ENCODE peak calls at places on chromosomes 2 and 18, in four cellular contexts. U is H9, Z is mesendoderm, M is mesenchymal stem cell. P is an unnamed sample.

GRCh38 chr2:26691881-26692813 is at the start of gene KCNK3:
- DNase-seq in U (peak; percentile 88), M (peak; percentile 55), Z (peak; percentile 84), P (peak; percentile 25)

GRCh38 chr2:119929537-119929936 is 83.3 kb upstream of the EPB41L5 start:
- DNase-seq in Z (no peak), M (no peak), U (no peak), P (no peak)

GRCh38 chr2:60717691-60718090 is 38.4 kb upstream of the PAPOLG start:
- DNase-seq in Z (no peak), U (no peak), M (no peak), P (no peak)

GRCh38 chr2:178863856-178864620 is 56.8 kb upstream of the TTN start:
- DNase-seq in Z (no peak), M (peak; percentile 43), U (peak; percentile 32), P (no peak)

GRCh38 chr2:37322368-37322767 is 2.3 kb downstream of the PRKD3 start:
- DNase-seq in Z (no peak), M (no peak), U (no peak), P (peak; percentile 43)

GRCh38 chr2:101418704-101419663 is 31.7 kb upstream of the CREG2 start:
- DNase-seq in M (peak; percentile 68), U (no peak), Z (peak; percentile 62), P (peak; percentile 74)

GRCh38 chr2:97699765-97700444 is 13.5 kb upstream of the ZAP70 start:
- DNase-seq in M (peak; percentile 68), U (peak; percentile 76), Z (peak; percentile 89), P (peak; percentile 54)

GRCh38 chr2:179106342-179107178 is 56.6 kb upstream of the CCDC141 start:
- DNase-seq in Z (peak; percentile 8), U (no peak), M (peak; percentile 91), P (peak; percentile 94)

GRCh38 chr2:61492476-61492875 is 21.6 kb upstream of the USP34 start:
- DNase-seq in U (no peak), Z (no peak), M (no peak), P (no peak)

GRCh38 chr18:73717570-73717969 is 430.1 kb downstream of the FBXO15 start:
- DNase-seq in M (peak; percentile 24), Z (peak; percentile 6), U (no peak), P (peak; percentile 32)

GRCh38 chr2:219736196-219736595 is 108.8 kb downstream of the SLC4A3 start:
- DNase-seq in U (no peak), M (peak; percentile 76), Z (peak; percentile 82), P (peak; percentile 81)

GRCh38 chr2:16717477-16717876 is 51.8 kb upstream of the CYRIA start:
- DNase-seq in M (no peak), Z (peak; percentile 76), U (no peak), P (no peak)

GRCh38 chr2:143801561-143801960 is 672.3 kb downstream of the ARHGAP15 start:
- DNase-seq in Z (no peak), M (peak; percentile 18), U (no peak), P (no peak)

GRCh38 chr2:20125616-20126015 is 74.2 kb upstream of the LAPTM4A start:
- DNase-seq in U (no peak), M (no peak), Z (no peak), P (no peak)

GRCh38 chr2:56148825-56149224 is 35.0 kb upstream of the CCDC85A start:
- DNase-seq in M (no peak), U (no peak), Z (no peak), P (no peak)

GRCh38 chr2:160419776-160420521 is 73.7 kb downstream of the RBMS1 start:
- DNase-seq in U (no peak), M (peak; percentile 85), Z (no peak), P (peak; percentile 77)

DNA sequence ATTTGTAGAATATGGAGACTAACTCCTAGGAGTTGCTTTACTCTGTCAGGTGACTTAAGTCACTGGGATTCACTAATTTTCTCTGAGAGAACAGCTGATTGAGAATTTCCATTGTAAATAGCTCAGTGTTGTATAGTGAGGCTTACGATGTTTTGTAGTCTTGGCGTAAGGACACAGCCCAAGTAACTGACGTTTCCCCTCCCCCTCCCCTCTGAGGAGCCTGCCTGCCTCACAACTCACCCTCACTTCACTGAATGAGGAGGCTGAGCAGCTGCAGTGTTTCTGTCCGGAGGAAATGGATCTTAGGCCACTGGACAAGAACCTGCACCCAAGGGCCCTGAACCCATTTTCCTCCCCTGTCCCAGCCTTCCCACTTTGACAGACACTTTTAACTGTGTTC is 264.6 kb downstream of the PHLPP1 start:
- DNase-seq in Z (no peak), M (peak; percentile 23), U (no peak), P (no peak)
- H3K18ac ChIP-seq in Z (no peak overlapping the region), M (no peak overlapping the region), U (no peak overlapping the region), P (no peak overlapping the region)

GRCh38 chr2:85355073-85355410 is 473 bp downstream of the ELMOD3 start:
- DNase-seq in Z (peak; percentile 23), M (no peak), U (no peak), P (no peak)
- H2BK15ac ChIP-seq in Z (no peak overlapping the region), M (no peak overlapping the region), U (no peak overlapping the region), P (peak overlapping the region; percentile 31)

GRCh38 chr2:69162121-69162520 is 149.1 kb downstream of the ANTXR1 start:
- DNase-seq in U (no peak), M (no peak), Z (no peak), P (no peak)

GRCh38 chr2:69165079-69165478 is 152.1 kb downstream of the ANTXR1 start:
- DNase-seq in U (no peak), Z (no peak), M (no peak), P (no peak)

GRCh38 chr2:69163109-69163508 is 150.1 kb downstream of the ANTXR1 start:
- DNase-seq in U (no peak), M (peak; percentile 97), Z (peak; percentile 92), P (peak; percentile 88)

GRCh38 chr2:69164379-69164778 is 151.4 kb downstream of the ANTXR1 start:
- DNase-seq in M (peak; percentile 99), Z (no peak), U (no peak), P (peak; percentile 93)

GRCh38 chr2:69163556-69163955 is 150.6 kb downstream of the ANTXR1 start:
- DNase-seq in Z (no peak), M (no peak), U (no peak), P (no peak)
- H3K4ac ChIP-seq in Z (peak overlapping the region; percentile 17), M (peak overlapping the region; percentile 88), U (no peak overlapping the region), P (peak overlapping the region; percentile 76)

GRCh38 chr18:31592520-31593157 is 962 bp downstream of the TTR start:
- DNase-seq in Z (no peak), M (no peak), U (no peak), P (no peak)

GRCh38 chr18:31591113-31591512 is 564 bp upstream of the TTR start:
- DNase-seq in Z (no peak), U (no peak), M (no peak), P (no peak)

GRCh38 chr18:31591628-31592027 is at the start of gene TTR:
- DNase-seq in M (no peak), U (no peak), Z (no peak), P (no peak)

GRCh38 chr18:31598021-31598805 is 6.5 kb downstream of the TTR start:
- DNase-seq in U (no peak), Z (no peak), M (no peak), P (no peak)

GRCh38 chr18:31596081-31596872 is 4.6 kb downstream of the TTR start:
- DNase-seq in M (peak; percentile 80), U (no peak), Z (no peak), P (no peak)
- H3K18ac ChIP-seq in M (no peak overlapping the region), U (no peak overlapping the region), Z (no peak overlapping the region), P (no peak overlapping the region)

DNA sequence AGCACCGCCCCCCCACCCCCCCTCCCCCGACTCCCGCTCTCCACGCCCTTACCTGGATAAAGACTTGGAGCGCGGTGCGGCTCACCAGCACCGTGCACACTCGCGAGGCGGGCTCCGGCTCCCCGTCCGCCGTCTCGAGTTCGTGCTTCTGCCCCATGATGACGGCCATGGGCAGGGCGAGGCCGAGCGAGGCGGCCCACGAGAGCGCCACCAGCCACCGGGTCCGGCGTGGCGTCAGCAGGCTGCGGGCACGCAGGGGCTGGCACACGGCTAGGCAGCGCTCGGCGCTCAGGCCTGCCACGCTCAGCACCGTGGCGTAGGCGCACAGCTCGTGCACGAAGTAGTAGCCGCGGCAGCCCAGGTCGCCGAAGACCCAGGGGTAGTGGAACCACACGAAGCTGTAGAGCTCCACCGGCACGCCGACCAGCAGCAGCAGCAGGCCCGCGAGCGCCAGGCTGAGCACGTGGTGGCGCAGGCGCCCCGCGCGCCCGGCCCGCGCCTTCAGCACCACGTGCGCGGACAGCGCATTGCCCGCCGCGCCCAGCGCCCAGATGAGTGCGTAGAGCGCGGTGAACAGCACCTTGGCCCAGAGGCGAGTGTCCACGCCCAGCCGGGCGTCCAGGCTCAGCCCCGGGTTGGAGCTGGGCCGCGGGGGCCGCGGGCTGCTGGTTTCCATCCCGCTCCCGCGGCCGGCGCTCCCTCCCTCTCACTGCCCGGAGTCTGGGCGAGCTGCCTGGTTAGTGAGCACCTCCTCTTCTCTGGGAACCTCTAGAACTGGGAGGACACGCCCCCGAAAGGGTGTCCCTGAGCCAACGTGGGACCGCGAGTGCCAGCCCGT is at the start of gene NTSR2:
- DNase-seq in U (peak; percentile 89), Z (peak; percentile 89), M (peak; percentile 54), P (peak; percentile 53)
- H2BK15ac ChIP-seq in U (no peak within 1 kb of the TSS), Z (no peak within 1 kb of the TSS), M (no peak within 1 kb of the TSS), P (no peak within 1 kb of the TSS)